ENCODE peak calls at places on chromosomes 12 and 14, in four cellular contexts. A is sigmoid colon, H is heart left ventricle, B is adrenal gland. G is an unnamed sample.

GRCh38 chr14:67416810-67417209 is 4.8 kb upstream of the PLEK2 start:
- DNase-seq in A (peak), H (no peak), B (no peak), G (peak)

GRCh38 chr14:24437736-24438067 is 4.9 kb downstream of the SDR39U1 start:
- DNase-seq in A (no peak), H (no peak), B (no peak), G (no peak)

GRCh38 chr14:20820063-20820904 is 17.6 kb upstream of the RNASE1 start:
- DNase-seq in A (no peak), H (no peak), B (no peak), G (peak)

GRCh38 chr12:27031531-27031930 is 9.2 kb downstream of the MED21 start:
- DNase-seq in A (no peak), H (no peak), B (no peak), G (no peak)

GRCh38 chr12:105825141-105825540 is 313.6 kb downstream of the NUAK1 start:
- DNase-seq in A (no peak), H (no peak), B (no peak), G (no peak)

GRCh38 chr14:89178802-89179201 is 238.2 kb downstream of the FOXN3 start:
- DNase-seq in A (no peak), H (no peak), B (no peak), G (no peak)

GRCh38 chr14:21300892-21301291 is 21.0 kb downstream of the RPGRIP1 start:
- DNase-seq in A (no peak), H (peak), B (no peak), G (peak)

GRCh38 chr14:73754911-73755360 is 40.8 kb upstream of the PNMA1 start:
- DNase-seq in A (peak), H (peak), B (no peak), G (no peak)

GRCh38 chr14:28766505-28767238 is at the start of gene FOXG1:
- DNase-seq in A (no peak), H (no peak), B (no peak), G (no peak)

GRCh38 chr14:102993523-102993922 is 63.8 kb downstream of the CDC42BPB start:
- DNase-seq in A (no peak), H (no peak), B (no peak), G (no peak)

GRCh38 chr12:44029194-44029593 is 193.3 kb downstream of the TMEM117 start:
- DNase-seq in A (no peak), H (no peak), B (no peak), G (no peak)

GRCh38 chr14:86683525-86683924 is 1153.6 kb downstream of the FLRT2 start:
- DNase-seq in A (no peak), H (no peak), B (no peak), G (no peak)

GRCh38 chr12:76030378-76031080 is 1.0 kb downstream of the PHLDA1 start:
- DNase-seq in A (peak), H (peak), B (peak), G (peak)

GRCh38 chr14:87847216-87847615 is 145.8 kb downstream of the GALC start:
- DNase-seq in A (no peak), H (no peak), B (no peak), G (no peak)

GRCh38 chr14:36383674-36384421 is 63.4 kb upstream of the MBIP start:
- DNase-seq in A (no peak), H (peak), B (no peak), G (no peak)

GRCh38 chr12:121797937-121798801 is 4.7 kb upstream of the RHOF start:
- DNase-seq in A (peak), H (peak), B (peak), G (no peak)

GRCh38 chr12:59660148-59660547 is 64.3 kb downstream of the SLC16A7 start:
- DNase-seq in A (no peak), H (no peak), B (no peak), G (no peak)

GRCh38 chr12:53190108-53190729 is 9.5 kb upstream of the CSAD start:
- DNase-seq in A (peak), H (peak), B (peak), G (peak)

GRCh38 chr12:54191126-54191525 is 2.3 kb upstream of the SMUG1 start:
- DNase-seq in A (no peak), H (no peak), B (no peak), G (no peak)

GRCh38 chr12:124386661-124387509 is 92.0 kb downstream of the RFLNA start:
- DNase-seq in A (no peak), H (peak), B (peak), G (no peak)

GRCh38 chr12:128825845-128826244 is 2.1 kb upstream of the SLC15A4 start:
- DNase-seq in A (no peak), H (no peak), B (no peak), G (no peak)

GRCh38 chr14:61113561-61113960 is 132.5 kb downstream of the SLC38A6 start:
- DNase-seq in A (no peak), H (no peak), B (no peak), G (peak)

GRCh38 chr12:5630101-5630500 is 198.2 kb downstream of the NTF3 start:
- DNase-seq in A (no peak), H (no peak), B (no peak), G (no peak)

GRCh38 chr12:96427269-96427729 is 27.1 kb upstream of the CDK17 start:
- DNase-seq in A (peak), H (peak), B (peak), G (no peak)

GRCh38 chr12:91139264-91139663 is 28.0 kb upstream of the LUM start:
- DNase-seq in A (no peak), H (no peak), B (no peak), G (no peak)

GRCh38 chr12:91140660-91141045 is 29.4 kb upstream of the LUM start:
- DNase-seq in A (no peak), H (peak), B (no peak), G (no peak)

GRCh38 chr12:91142184-91142583 is 30.9 kb upstream of the LUM start:
- DNase-seq in A (no peak), H (peak), B (no peak), G (no peak)

GRCh38 chr12:91138337-91138905 is 27.1 kb upstream of the LUM start:
- DNase-seq in A (peak), H (no peak), B (no peak), G (no peak)

GRCh38 chr12:91139981-91140659 is 28.8 kb upstream of the LUM start:
- DNase-seq in A (no peak), H (no peak), B (no peak), G (no peak)
- H3K27ac ChIP-seq in A (peak), H (no peak), B (no peak), G (no peak)

GRCh38 chr12:8709124-8709830 is 11.5 kb downstream of the RIMKLB start:
- DNase-seq in A (no peak), H (no peak), B (peak), G (no peak)
- H3K4me3 ChIP-seq in A (peak), H (peak), B (no peak), G (no peak)

GRCh38 chr12:127145543-127145928 is 1121.4 kb upstream of the TMEM132C start:
- DNase-seq in A (no peak), H (no peak), B (no peak), G (no peak)

GRCh38 chr12:127147724-127148123 is 1119.2 kb upstream of the TMEM132C start:
- DNase-seq in A (no peak), H (no peak), B (no peak), G (no peak)

GRCh38 chr12:127146991-127147718 is 1119.8 kb upstream of the TMEM132C start:
- DNase-seq in A (no peak), H (no peak), B (no peak), G (no peak)

GRCh38 chr12:127144770-127145169 is 1122.2 kb upstream of the TMEM132C start:
- DNase-seq in A (no peak), H (no peak), B (no peak), G (no peak)

DNA sequence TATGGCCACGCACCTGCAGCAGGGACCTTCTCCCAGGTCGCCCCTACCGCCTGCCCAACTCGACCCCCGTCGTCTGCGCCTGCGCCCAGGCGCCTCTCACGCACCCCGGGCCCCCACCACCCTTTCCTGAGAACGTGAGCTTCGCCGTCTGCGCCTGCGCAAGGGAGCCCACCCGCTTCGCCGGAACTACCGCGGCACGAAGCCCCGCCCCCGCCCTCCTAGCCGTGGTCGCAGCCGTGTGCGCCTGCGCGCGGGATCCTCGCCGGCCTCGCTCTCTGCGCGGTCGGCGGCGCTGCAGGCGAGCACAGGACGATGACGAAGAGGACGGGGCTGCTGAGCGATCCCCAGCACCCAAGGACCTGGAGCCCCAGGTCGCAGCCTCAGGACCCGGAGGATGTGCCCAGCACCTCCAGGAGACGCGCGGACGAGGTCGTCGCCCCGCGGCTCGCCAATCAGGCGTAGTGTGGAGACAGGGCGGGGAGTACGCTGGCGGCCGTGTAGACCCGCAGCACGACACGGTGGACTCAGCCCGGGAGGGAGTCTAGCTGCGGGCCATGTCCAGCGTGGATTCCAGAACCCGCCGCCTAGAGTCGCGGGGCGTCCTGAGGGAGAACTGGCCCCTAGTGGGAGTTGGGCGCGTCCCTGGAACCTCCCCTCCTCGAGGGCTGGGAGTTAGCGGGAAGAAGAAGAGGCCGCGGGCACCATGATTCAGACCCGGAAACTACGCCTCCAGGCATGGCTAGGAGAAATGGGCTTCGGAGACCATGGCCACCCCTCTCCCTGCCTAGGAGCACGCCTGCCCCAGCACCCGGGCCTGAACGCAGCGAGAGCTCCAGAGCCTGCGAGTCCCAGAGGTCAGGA is 1120.8 kb upstream of the TMEM132C start:
- DNase-seq in A (peak), H (peak), B (peak), G (no peak)
- TF ChIP-seq CTCF in A (no peak), H (no peak), B (no peak), G (no peak)

GRCh38 chr14:85310491-85311272 is 219.3 kb upstream of the FLRT2 start:
- DNase-seq in A (no peak), H (no peak), B (no peak), G (no peak)
- H3K27ac ChIP-seq in A (no peak), H (no peak), B (no peak), G (no peak)

DNA sequence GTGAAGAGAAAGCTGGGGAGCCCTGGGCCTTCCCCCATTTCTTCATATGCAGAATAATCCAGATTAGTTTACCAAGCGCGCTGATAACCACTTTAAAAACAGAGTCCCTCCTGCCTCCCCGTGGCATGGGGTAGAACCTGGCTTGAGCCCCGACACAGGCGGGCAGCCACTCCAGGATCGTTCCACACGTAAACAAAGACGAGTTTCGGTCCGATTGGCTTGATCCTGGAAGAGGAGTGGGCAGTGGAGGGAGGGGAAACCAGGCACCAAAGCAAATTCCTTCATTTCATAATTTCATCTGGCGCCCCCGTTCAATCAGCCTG is 909 bp upstream of the GPRC5A start:
- DNase-seq in A (no peak), H (no peak), B (no peak), G (no peak)
- H3K4me3 ChIP-seq in A (peak), H (peak), B (no peak), G (no peak)

DNA sequence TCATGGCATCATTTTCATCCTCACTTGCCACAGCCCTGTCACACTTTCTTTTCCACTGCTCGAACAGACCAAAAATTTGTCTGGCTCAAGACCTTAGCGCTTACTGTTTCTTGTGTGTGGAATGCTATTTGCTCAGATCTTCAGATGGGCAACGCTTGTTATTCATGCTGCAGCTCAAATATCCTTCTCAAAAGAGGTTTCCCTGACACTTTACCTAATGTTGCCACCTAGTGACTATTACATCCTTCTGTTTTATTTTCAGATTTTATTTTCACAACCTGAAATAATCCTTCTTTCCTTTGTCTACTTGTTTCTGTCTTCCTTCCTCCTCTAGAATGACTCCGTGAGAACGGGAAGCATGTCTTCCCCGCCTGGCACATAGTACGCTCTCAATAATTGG is 5.6 kb downstream of the FBXO33 start:
- DNase-seq in A (no peak), H (no peak), B (no peak), G (peak)
- TF ChIP-seq CTCF in A (no peak), H (peak), B (peak), G (peak)

GRCh38 chr12:46382425-46382973 is 9.9 kb upstream of the SLC38A2 start:
- DNase-seq in A (no peak), H (no peak), B (no peak), G (no peak)
- H3K27ac ChIP-seq in A (peak), H (peak), B (peak), G (peak)